ENCODE peak calls at places on chromosomes 16 and 17, in six cellular contexts. One of them, this sample, is unnamed.

GRCh38 chr16:67940436-67941089 is 3.4 kb downstream of the LCAT start:
- DNase-seq in ovary: no peak
- DNase-seq in transverse colon: no peak
- DNase-seq in lower lobe of right lung: no peak
- DNase-seq in keratinocyte: no peak
- DNase-seq in uterus: no peak
- DNase-seq in this sample: no peak

GRCh38 chr17:44385287-44386181 is 3.9 kb downstream of the ITGA2B start:
- DNase-seq in uterus: peak; percentile 89
- DNase-seq in lower lobe of right lung: peak; percentile 88
- DNase-seq in transverse colon: peak; percentile 84
- DNase-seq in ovary: peak; percentile 89
- DNase-seq in keratinocyte: peak; percentile 55
- DNase-seq in this sample: peak; percentile 94

GRCh38 chr16:88792078-88792550 is 7.1 kb upstream of the PIEZO1 start:
- DNase-seq in keratinocyte: no peak
- DNase-seq in ovary: no peak
- DNase-seq in lower lobe of right lung: no peak
- DNase-seq in transverse colon: no peak
- DNase-seq in uterus: no peak
- DNase-seq in this sample: no peak

GRCh38 chr17:21072623-21073278 is 29.9 kb upstream of the USP22 start:
- DNase-seq in lower lobe of right lung: no peak
- DNase-seq in keratinocyte: no peak
- DNase-seq in uterus: no peak
- DNase-seq in ovary: no peak
- DNase-seq in transverse colon: no peak
- DNase-seq in this sample: no peak

GRCh38 chr17:69560987-69561441 is 146.5 kb downstream of the MAP2K6 start:
- DNase-seq in keratinocyte: no peak
- DNase-seq in transverse colon: no peak
- DNase-seq in ovary: no peak
- DNase-seq in uterus: no peak
- DNase-seq in lower lobe of right lung: no peak
- DNase-seq in this sample: no peak

GRCh38 chr17:40354191-40355122 is 10.1 kb downstream of the GJD3 start:
- DNase-seq in lower lobe of right lung: peak; percentile 43
- DNase-seq in keratinocyte: no peak
- DNase-seq in transverse colon: no peak
- DNase-seq in uterus: no peak
- DNase-seq in ovary: no peak
- DNase-seq in this sample: no peak

GRCh38 chr17:179066-179432 is 2.4 kb downstream of the DOC2B start:
- DNase-seq in ovary: no peak
- DNase-seq in uterus: no peak
- DNase-seq in lower lobe of right lung: no peak
- DNase-seq in keratinocyte: no peak
- DNase-seq in transverse colon: no peak
- DNase-seq in this sample: no peak

GRCh38 chr17:57480438-57481196 is 224.3 kb downstream of the MSI2 start:
- DNase-seq in lower lobe of right lung: no peak
- DNase-seq in uterus: peak; percentile 37
- DNase-seq in ovary: no peak
- DNase-seq in transverse colon: no peak
- DNase-seq in keratinocyte: no peak
- DNase-seq in this sample: no peak

GRCh38 chr16:65343556-65343955 is 221.7 kb upstream of the CDH11 start:
- DNase-seq in keratinocyte: no peak
- DNase-seq in ovary: no peak
- DNase-seq in lower lobe of right lung: no peak
- DNase-seq in uterus: no peak
- DNase-seq in transverse colon: no peak
- DNase-seq in this sample: no peak

GRCh38 chr16:89582614-89583196 is 7.1 kb downstream of the CPNE7 start:
- DNase-seq in transverse colon: no peak
- DNase-seq in ovary: no peak
- DNase-seq in lower lobe of right lung: no peak
- DNase-seq in keratinocyte: no peak
- DNase-seq in uterus: no peak
- DNase-seq in this sample: no peak

GRCh38 chr17:79951361-79952264 is 84.1 kb downstream of the TBC1D16 start:
- DNase-seq in transverse colon: no peak
- DNase-seq in keratinocyte: no peak
- DNase-seq in uterus: no peak
- DNase-seq in lower lobe of right lung: peak; percentile 78
- DNase-seq in ovary: peak; percentile 72
- DNase-seq in this sample: peak; percentile 85

GRCh38 chr16:17364319-17365210 is 106.2 kb downstream of the XYLT1 start:
- DNase-seq in lower lobe of right lung: no peak
- DNase-seq in ovary: no peak
- DNase-seq in transverse colon: no peak
- DNase-seq in uterus: peak; percentile 71
- DNase-seq in keratinocyte: no peak
- DNase-seq in this sample: no peak

GRCh38 chr16:89949121-89949742 is 677 bp downstream of the DEF8 start:
- DNase-seq in lower lobe of right lung: no peak
- DNase-seq in transverse colon: no peak
- DNase-seq in uterus: no peak
- DNase-seq in keratinocyte: no peak
- DNase-seq in ovary: no peak
- DNase-seq in this sample: no peak

GRCh38 chr16:88957887-88958577 is 19.0 kb downstream of the CBFA2T3 start:
- DNase-seq in transverse colon: no peak
- DNase-seq in uterus: no peak
- DNase-seq in lower lobe of right lung: peak; percentile 77
- DNase-seq in ovary: no peak
- DNase-seq in keratinocyte: no peak
- DNase-seq in this sample: no peak

GRCh38 chr16:20114356-20114755 is 40.7 kb upstream of the GPR139 start:
- DNase-seq in transverse colon: peak; percentile 25
- DNase-seq in ovary: no peak
- DNase-seq in keratinocyte: peak; percentile 25
- DNase-seq in uterus: no peak
- DNase-seq in lower lobe of right lung: no peak
- DNase-seq in this sample: no peak

GRCh38 chr16:85759631-85760419 is 8.9 kb upstream of the C16orf74 start:
- DNase-seq in uterus: no peak
- DNase-seq in ovary: no peak
- DNase-seq in lower lobe of right lung: peak; percentile 75
- DNase-seq in transverse colon: peak; percentile 66
- DNase-seq in keratinocyte: no peak
- DNase-seq in this sample: no peak

GRCh38 chr17:60318830-60319229 is 73.1 kb downstream of the USP32 start:
- DNase-seq in keratinocyte: no peak
- DNase-seq in uterus: no peak
- DNase-seq in transverse colon: no peak
- DNase-seq in ovary: no peak
- DNase-seq in lower lobe of right lung: no peak
- DNase-seq in this sample: no peak

GRCh38 chr16:80659865-80660264 is 119.1 kb downstream of the DYNLRB2 start:
- DNase-seq in uterus: no peak
- DNase-seq in lower lobe of right lung: no peak
- DNase-seq in keratinocyte: no peak
- DNase-seq in transverse colon: no peak
- DNase-seq in ovary: no peak
- DNase-seq in this sample: no peak

GRCh38 chr16:64475627-64476351 is 646.1 kb downstream of the CDH11 start:
- DNase-seq in keratinocyte: no peak
- DNase-seq in ovary: no peak
- DNase-seq in uterus: no peak
- DNase-seq in transverse colon: no peak
- DNase-seq in lower lobe of right lung: no peak
- DNase-seq in this sample: no peak

GRCh38 chr17:79623786-79624657 is 13.2 kb upstream of the RBFOX3 start:
- DNase-seq in ovary: no peak
- DNase-seq in transverse colon: peak; percentile 5
- DNase-seq in keratinocyte: no peak
- DNase-seq in uterus: peak; percentile 8
- DNase-seq in lower lobe of right lung: peak; percentile 16
- DNase-seq in this sample: peak; percentile 45

GRCh38 chr17:42783062-42783777 is 2.8 kb downstream of the WNK4 start:
- DNase-seq in lower lobe of right lung: no peak
- DNase-seq in uterus: no peak
- DNase-seq in keratinocyte: peak; percentile 52
- DNase-seq in transverse colon: no peak
- DNase-seq in ovary: no peak
- DNase-seq in this sample: no peak

GRCh38 chr16:52383640-52384292 is 163.2 kb downstream of the TOX3 start:
- DNase-seq in transverse colon: no peak
- DNase-seq in ovary: no peak
- DNase-seq in keratinocyte: no peak
- DNase-seq in uterus: no peak
- DNase-seq in lower lobe of right lung: no peak
- DNase-seq in this sample: no peak

GRCh38 chr16:2474877-2475412 is at the start of gene TBC1D24:
- DNase-seq in lower lobe of right lung: peak; percentile 89
- DNase-seq in keratinocyte: no peak
- DNase-seq in ovary: peak; percentile 84
- DNase-seq in transverse colon: peak; percentile 90
- DNase-seq in uterus: peak; percentile 79
- DNase-seq in this sample: peak; percentile 83

GRCh38 chr17:49315974-49316570 is 46.0 kb downstream of the ZNF652 start:
- DNase-seq in ovary: no peak
- DNase-seq in keratinocyte: no peak
- DNase-seq in transverse colon: no peak
- DNase-seq in lower lobe of right lung: no peak
- DNase-seq in uterus: no peak
- DNase-seq in this sample: no peak

GRCh38 chr16:71230122-71230845 is at the start of gene HYDIN:
- DNase-seq in lower lobe of right lung: peak; percentile 75
- DNase-seq in uterus: no peak
- DNase-seq in transverse colon: peak; percentile 41
- DNase-seq in ovary: peak; percentile 14
- DNase-seq in keratinocyte: peak; percentile 5
- DNase-seq in this sample: peak; percentile 88

GRCh38 chr17:41870097-41870496 is 4.9 kb upstream of the KLHL11 start:
- DNase-seq in uterus: no peak
- DNase-seq in transverse colon: no peak
- DNase-seq in keratinocyte: no peak
- DNase-seq in ovary: no peak
- DNase-seq in lower lobe of right lung: no peak
- DNase-seq in this sample: no peak

GRCh38 chr16:16150117-16150877 is 73.0 kb downstream of the ABCC6 start:
- DNase-seq in ovary: peak; percentile 96
- DNase-seq in transverse colon: peak; percentile 48
- DNase-seq in lower lobe of right lung: no peak
- DNase-seq in uterus: peak; percentile 56
- DNase-seq in keratinocyte: no peak
- DNase-seq in this sample: no peak

GRCh38 chr17:81409190-81409935 is 14.1 kb downstream of the BAHCC1 start:
- DNase-seq in transverse colon: no peak
- DNase-seq in uterus: no peak
- DNase-seq in keratinocyte: no peak
- DNase-seq in lower lobe of right lung: no peak
- DNase-seq in ovary: no peak
- DNase-seq in this sample: no peak

GRCh38 chr17:7841622-7842379 is 7.8 kb downstream of the KDM6B start:
- DNase-seq in ovary: peak; percentile 94
- DNase-seq in keratinocyte: no peak
- DNase-seq in uterus: peak; percentile 93
- DNase-seq in lower lobe of right lung: peak; percentile 91
- DNase-seq in transverse colon: peak; percentile 92
- DNase-seq in this sample: peak; percentile 91

GRCh38 chr17:4532860-4533521 is 22.2 kb downstream of the MYBBP1A start:
- DNase-seq in ovary: no peak
- DNase-seq in transverse colon: no peak
- DNase-seq in uterus: no peak
- DNase-seq in lower lobe of right lung: no peak
- DNase-seq in keratinocyte: no peak
- DNase-seq in this sample: no peak
- H3K4me1 ChIP-seq in ovary: peaks cover 13% of the 10 kb centered on the region
- H3K4me1 ChIP-seq in transverse colon: peaks cover 37% of the 10 kb centered on the region
- H3K4me1 ChIP-seq in uterus: no peaks in the 10 kb centered on the region
- H3K4me1 ChIP-seq in lower lobe of right lung: peaks cover 82% of the 10 kb centered on the region
- H3K4me1 ChIP-seq in keratinocyte: no peaks in the 10 kb centered on the region
- H3K4me1 ChIP-seq in this sample: no peaks in the 10 kb centered on the region

DNA sequence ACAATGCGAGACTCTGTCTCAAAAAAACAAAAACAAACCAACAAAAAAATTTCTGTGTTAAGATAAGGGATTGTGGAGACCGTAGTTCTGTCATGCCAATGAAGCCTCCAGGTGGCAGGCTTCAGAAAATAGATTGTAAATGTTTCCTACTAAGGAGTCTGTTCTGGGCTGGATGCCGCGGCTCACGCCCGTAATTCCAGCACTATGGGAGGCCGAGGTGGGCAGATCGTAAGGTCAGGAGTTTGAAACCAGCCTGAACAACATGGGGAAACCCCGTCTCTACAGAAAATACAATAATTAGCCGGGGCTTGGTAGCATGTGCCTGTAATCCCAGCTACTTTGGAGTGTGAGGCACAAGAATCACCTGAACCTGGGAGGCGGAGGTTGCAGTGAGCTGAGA is 4.4 kb upstream of the SNX29 start:
- DNase-seq in lower lobe of right lung: no peak
- DNase-seq in ovary: no peak
- DNase-seq in keratinocyte: no peak
- DNase-seq in uterus: no peak
- DNase-seq in transverse colon: no peak
- DNase-seq in this sample: peak; percentile 34
- TF ChIP-seq CTCF in lower lobe of right lung: no peak
- TF ChIP-seq CTCF in ovary: no peak
- TF ChIP-seq CTCF in keratinocyte: peak; percentile 17
- TF ChIP-seq CTCF in uterus: no peak
- TF ChIP-seq CTCF in transverse colon: peak; percentile 30
- TF ChIP-seq CTCF in this sample: peak; percentile 44

GRCh38 chr17:15782809-15783208 is 50.7 kb downstream of the TBC1D26 start:
- DNase-seq in transverse colon: peak; percentile 59
- DNase-seq in keratinocyte: no peak
- DNase-seq in lower lobe of right lung: peak; percentile 78
- DNase-seq in uterus: peak; percentile 42
- DNase-seq in ovary: peak; percentile 64
- DNase-seq in this sample: no peak
- H3K4me3 ChIP-seq in transverse colon: peak overlapping the region; percentile 37
- H3K4me3 ChIP-seq in keratinocyte: peak overlapping the region; percentile 55
- H3K4me3 ChIP-seq in lower lobe of right lung: peak overlapping the region; percentile 55
- H3K4me3 ChIP-seq in uterus: peak overlapping the region; percentile 20
- H3K4me3 ChIP-seq in ovary: peak overlapping the region; percentile 38
- H3K4me3 ChIP-seq in this sample: no peak overlapping the region

GRCh38 chr17:75635610-75636202 is 2.5 kb downstream of the SMIM5 start:
- DNase-seq in keratinocyte: no peak
- DNase-seq in transverse colon: peak; percentile 77
- DNase-seq in uterus: no peak
- DNase-seq in ovary: no peak
- DNase-seq in lower lobe of right lung: peak; percentile 72
- DNase-seq in this sample: no peak

GRCh38 chr17:75634754-75635609 is 1.7 kb downstream of the SMIM5 start:
- DNase-seq in keratinocyte: no peak
- DNase-seq in uterus: no peak
- DNase-seq in ovary: no peak
- DNase-seq in lower lobe of right lung: peak; percentile 42
- DNase-seq in transverse colon: no peak
- DNase-seq in this sample: no peak

GRCh38 chr17:75637143-75637538 is 3.9 kb downstream of the SMIM5 start:
- DNase-seq in uterus: no peak
- DNase-seq in ovary: no peak
- DNase-seq in keratinocyte: no peak
- DNase-seq in lower lobe of right lung: peak; percentile 64
- DNase-seq in transverse colon: peak; percentile 68
- DNase-seq in this sample: no peak

GRCh38 chr17:75637561-75637960 is 4.3 kb downstream of the SMIM5 start:
- DNase-seq in uterus: no peak
- DNase-seq in lower lobe of right lung: peak; percentile 44
- DNase-seq in transverse colon: no peak
- DNase-seq in ovary: no peak
- DNase-seq in keratinocyte: no peak
- DNase-seq in this sample: no peak

GRCh38 chr17:75636381-75637142 is 3.3 kb downstream of the SMIM5 start:
- DNase-seq in keratinocyte: no peak
- DNase-seq in uterus: no peak
- DNase-seq in transverse colon: no peak
- DNase-seq in lower lobe of right lung: peak; percentile 29
- DNase-seq in ovary: no peak
- DNase-seq in this sample: no peak
- H3K4me1 ChIP-seq in keratinocyte: peaks cover 23% of the 10 kb centered on the region
- H3K4me1 ChIP-seq in uterus: no peaks in the 10 kb centered on the region
- H3K4me1 ChIP-seq in transverse colon: peaks cover 53% of the 10 kb centered on the region
- H3K4me1 ChIP-seq in lower lobe of right lung: peaks cover 39% of the 10 kb centered on the region
- H3K4me1 ChIP-seq in ovary: peaks cover 8% of the 10 kb centered on the region
- H3K4me1 ChIP-seq in this sample: peaks cover 32% of the 10 kb centered on the region

This sample was measured in Caco-2.